ENCODE peak calls at places on chromosome 14, in five cellular contexts. H is GM13977, A is sigmoid colon, T is ovary, Z is Calu3. Q is an unnamed sample.
A peak's percentile ranks its signal among the peaks of the same experiment; 100 is the strongest.

GRCh38 chr14:105069554-105069886 is 4.3 kb upstream of the GPR132 start:
- DNase-seq in T (no peak), A (no peak), Z (no peak), H (no peak), Q (no peak)

GRCh38 chr14:75514673-75515630 is 7.3 kb upstream of the BATF start:
- DNase-seq in H (peak; percentile 57), A (no peak), Z (peak; percentile 15), T (no peak), Q (peak; percentile 61)

GRCh38 chr14:105647784-105648608 is 121.6 kb downstream of the TMEM121 start:
- DNase-seq in T (no peak), H (peak; percentile 38), A (no peak), Z (no peak), Q (no peak)

GRCh38 chr14:77337880-77338279 is 17.0 kb downstream of the GSTZ1 start:
- DNase-seq in T (no peak), A (no peak), Z (no peak), H (no peak), Q (no peak)

GRCh38 chr14:20489093-20489994 is 16.0 kb upstream of the RNASE10 start:
- DNase-seq in Z (no peak), T (no peak), H (no peak), A (no peak), Q (no peak)

GRCh38 chr14:81351205-81351604 is 48.9 kb downstream of the STON2 start:
- DNase-seq in A (no peak), T (no peak), H (no peak), Z (no peak), Q (no peak)

GRCh38 chr14:31992051-31992450 is 85.1 kb upstream of the ARHGAP5 start:
- DNase-seq in T (no peak), A (no peak), Z (no peak), H (no peak), Q (no peak)

GRCh38 chr14:31692376-31692781 is 131.2 kb downstream of the NUBPL start:
- DNase-seq in Z (no peak), A (no peak), H (peak; percentile 26), T (no peak), Q (peak; percentile 27)

GRCh38 chr14:105332352-105332874 is 17.9 kb downstream of the PACS2 start:
- DNase-seq in A (no peak), H (no peak), Z (no peak), T (no peak), Q (no peak)

GRCh38 chr14:69079188-69079742 is 73.7 kb downstream of the DCAF5 start:
- DNase-seq in H (no peak), A (no peak), Z (peak; percentile 46), T (no peak), Q (no peak)

GRCh38 chr14:50007123-50007903 is 109.1 kb downstream of the VCPKMT start:
- DNase-seq in Z (peak; percentile 49), A (no peak), H (no peak), T (no peak), Q (no peak)

GRCh38 chr14:44795725-44796124 is 166.0 kb downstream of the KLHL28 start:
- DNase-seq in A (no peak), Z (peak; percentile 4), T (no peak), H (no peak), Q (no peak)

GRCh38 chr14:104355101-104355691 is 216.8 kb downstream of the KIF26A start:
- DNase-seq in T (no peak), H (no peak), Z (no peak), A (peak; percentile 48), Q (no peak)

GRCh38 chr14:22311625-22312024 is 277.4 kb downstream of the DAD1 start:
- DNase-seq in A (no peak), T (no peak), Z (no peak), H (no peak), Q (no peak)

GRCh38 chr14:26200675-26201074 is 397.2 kb downstream of the NOVA1 start:
- DNase-seq in A (no peak), Z (no peak), H (no peak), T (no peak), Q (no peak)

GRCh38 chr14:61174395-61175386 is 106.4 kb downstream of the TMEM30B start:
- DNase-seq in H (no peak), T (no peak), Z (no peak), A (no peak), Q (no peak)

GRCh38 chr14:94888108-94888507 is 118.2 kb upstream of the GSC start:
- DNase-seq in Z (no peak), T (no peak), H (no peak), A (no peak), Q (no peak)

GRCh38 chr14:102508774-102509743 is 517 bp downstream of the ANKRD9 start:
- DNase-seq in A (peak; percentile 91), Z (no peak), H (peak; percentile 55), T (peak; percentile 73), Q (no peak)

GRCh38 chr14:74504874-74505617 is 11.5 kb downstream of the ISCA2 start:
- DNase-seq in T (no peak), H (no peak), Z (no peak), A (no peak), Q (peak; percentile 10)

GRCh38 chr14:95493503-95493902 is 22.9 kb downstream of the SYNE3 start:
- DNase-seq in A (no peak), T (no peak), Z (no peak), H (no peak), Q (no peak)

GRCh38 chr14:95713596-95714371 is at the start of gene TCL1A:
- DNase-seq in T (no peak), Z (no peak), H (peak; percentile 86), A (no peak), Q (peak; percentile 90)

GRCh38 chr14:90274019-90274418 is 17.7 kb downstream of the PSMC1 start:
- DNase-seq in Z (peak; percentile 12), T (no peak), H (no peak), A (no peak), Q (no peak)

GRCh38 chr14:87896393-87897380 is 96.3 kb downstream of the GALC start:
- DNase-seq in H (peak; percentile 24), Z (peak; percentile 25), T (no peak), A (no peak), Q (no peak)

GRCh38 chr14:34331728-34332623 is 130.1 kb downstream of the SPTSSA start:
- DNase-seq in H (peak; percentile 43), Z (peak; percentile 84), T (no peak), A (no peak), Q (peak; percentile 59)

GRCh38 chr14:96519970-96520369 is 17.8 kb downstream of the PAPOLA start:
- DNase-seq in H (no peak), Z (no peak), T (no peak), A (no peak), Q (no peak)

GRCh38 chr14:29803045-29803444 is 124.6 kb downstream of the PRKD1 start:
- DNase-seq in T (no peak), A (no peak), H (no peak), Z (no peak), Q (no peak)

GRCh38 chr14:29798776-29799175 is 128.9 kb downstream of the PRKD1 start:
- DNase-seq in H (no peak), A (no peak), Z (no peak), T (no peak), Q (no peak)

GRCh38 chr14:29799718-29800117 is 127.9 kb downstream of the PRKD1 start:
- DNase-seq in Z (no peak), A (no peak), H (no peak), T (no peak), Q (no peak)

GRCh38 chr14:29802211-29802610 is 125.4 kb downstream of the PRKD1 start:
- DNase-seq in Z (no peak), T (no peak), H (no peak), A (no peak), Q (no peak)

DNA sequence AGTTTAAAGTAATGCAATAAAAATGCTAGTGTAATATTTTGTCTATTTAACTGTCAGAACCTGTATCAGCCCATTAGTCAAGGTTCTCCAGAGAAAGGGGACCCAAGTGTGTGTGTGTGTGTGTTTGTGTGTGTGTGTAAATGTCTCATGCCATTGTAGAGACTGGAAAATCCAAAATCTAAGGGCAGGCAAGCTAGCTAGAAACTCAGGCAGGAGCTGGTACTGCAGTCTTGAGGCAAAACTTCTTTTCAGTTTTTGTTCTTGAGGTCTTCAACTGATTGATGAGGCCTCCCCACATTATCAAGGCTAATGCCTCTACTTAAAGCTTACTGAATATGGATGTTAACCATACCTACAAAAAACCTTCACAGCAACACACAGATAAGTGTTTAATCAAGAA is 126.7 kb downstream of the PRKD1 start:
- DNase-seq in T (no peak), H (no peak), Z (no peak), A (no peak), Q (no peak)
- TF ChIP-seq CTCF in T (no peak), H (no peak), Z (no peak), A (no peak), Q (no peak)

GRCh38 chr14:64465208-64465821 is at the start of gene AKAP5:
- DNase-seq in T (peak; percentile 59), A (no peak), H (peak; percentile 83), Z (peak; percentile 69), Q (peak; percentile 81)

GRCh38 chr14:64463873-64464272 is 1.4 kb upstream of the AKAP5 start:
- DNase-seq in T (no peak), Z (no peak), A (no peak), H (no peak), Q (no peak)

GRCh38 chr14:64467131-64467530 is 1.8 kb downstream of the AKAP5 start:
- DNase-seq in A (no peak), Z (no peak), T (no peak), H (no peak), Q (no peak)

GRCh38 chr14:64464695-64465094 is 604 bp upstream of the AKAP5 start:
- DNase-seq in A (no peak), T (no peak), H (no peak), Z (no peak), Q (no peak)

DNA sequence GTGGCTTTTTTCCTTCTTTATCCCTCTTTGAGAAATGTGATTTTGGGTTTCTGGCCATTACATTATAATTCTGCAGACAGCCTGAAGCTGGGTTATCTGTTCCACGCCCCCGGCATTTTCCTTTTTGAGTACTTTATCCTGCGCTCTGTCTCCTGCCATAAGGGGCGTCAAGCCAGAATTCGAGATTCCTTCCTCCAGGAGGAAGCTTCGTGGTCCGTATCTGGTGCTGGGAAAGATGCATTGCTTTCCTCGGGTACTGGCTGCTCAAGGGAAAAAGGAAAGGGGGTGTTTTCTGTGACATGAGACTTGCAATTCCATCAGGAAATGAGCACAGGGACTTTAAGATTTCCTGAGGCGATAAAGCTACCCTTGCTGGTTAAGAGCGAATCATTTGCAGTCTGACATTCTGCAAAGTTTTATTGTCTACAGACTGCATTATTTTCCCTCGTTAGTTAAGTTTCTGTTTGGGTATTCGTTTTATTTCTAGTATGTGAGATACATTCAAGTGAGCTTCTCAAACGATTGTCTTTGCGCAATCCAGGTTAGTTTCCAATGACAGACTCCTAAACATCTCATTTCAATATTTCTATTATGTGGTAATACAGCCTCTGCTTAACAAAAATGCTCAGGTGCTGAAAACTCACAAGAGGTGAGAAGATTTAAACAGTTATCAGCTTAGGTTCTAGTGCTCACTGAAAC is 706 bp downstream of the AKAP5 start:
- DNase-seq in H (no peak), A (no peak), T (peak; percentile 34), Z (peak; percentile 9), Q (no peak)
- TF ChIP-seq CTCF in H (no peak), A (no peak), T (no peak), Z (no peak), Q (no peak)

GRCh38 chr14:63039800-63040380 is 5.4 kb downstream of the KCNH5 start:
- DNase-seq in Z (peak; percentile 17), T (no peak), A (no peak), H (no peak), Q (no peak)
- TF ChIP-seq CTCF in Z (peak; percentile 36), T (no peak), A (no peak), H (peak; percentile 32), Q (peak; percentile 29)

DNA sequence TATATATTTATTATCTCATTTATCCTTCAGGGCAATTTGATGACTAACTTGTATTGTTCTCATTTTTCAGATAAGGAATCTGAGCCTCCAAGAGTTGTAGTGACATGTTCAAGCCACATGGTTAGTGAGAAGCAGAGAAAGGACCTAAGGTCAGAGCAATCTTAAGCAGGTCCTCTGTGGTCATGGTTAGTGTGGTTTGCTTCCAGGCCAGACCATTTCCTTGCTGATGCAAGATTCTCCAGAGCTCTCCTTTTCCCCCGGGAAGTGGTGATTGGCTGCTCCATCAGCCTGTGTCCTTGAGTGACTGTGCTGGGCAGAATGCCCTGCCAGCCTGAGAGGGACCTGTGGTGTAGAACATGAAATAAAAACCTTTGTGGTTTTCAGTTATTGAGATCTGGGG is 141.3 kb downstream of the KTN1 start:
- DNase-seq in Z (peak; percentile 55), H (no peak), A (no peak), T (no peak), Q (no peak)
- TF ChIP-seq CTCF in Z (no peak), H (no peak), A (no peak), T (no peak), Q (no peak)

Q was measured in GM13976.